ENCODE peak calls at places on chromosome 18, in five cellular contexts. W is astrocyte of the spinal cord, Z is thyroid gland, X is HCT116, A is lower leg skin. Q is an unnamed sample.

GRCh38 chr18:40883271-40883670 is 1071.8 kb upstream of the PIK3C3 start:
- DNase-seq in Z (no peak), X (no peak), W (no peak), A (no peak), Q (no peak)

GRCh38 chr18:48230459-48231113 is 178.6 kb downstream of the ZBTB7C start:
- DNase-seq in Z (peak; percentile 66), A (peak; percentile 55), W (peak; percentile 53), X (peak; percentile 57), Q (peak; percentile 53)

GRCh38 chr18:32919799-32920198 is 147.0 kb upstream of the KLHL14 start:
- DNase-seq in W (peak; percentile 33), Z (peak; percentile 64), X (no peak), A (no peak), Q (peak; percentile 3)

GRCh38 chr18:43661570-43661969 is 384.3 kb upstream of the SYT4 start:
- DNase-seq in A (no peak), W (peak; percentile 82), Z (peak; percentile 4), X (no peak), Q (peak; percentile 77)

GRCh38 chr18:54357082-54357659 is 487 bp downstream of the STARD6 start:
- DNase-seq in Z (no peak), W (no peak), X (no peak), A (no peak), Q (no peak)

GRCh38 chr18:32701288-32701687 is 71.5 kb downstream of the KLHL14 start:
- DNase-seq in W (no peak), A (no peak), X (no peak), Z (peak; percentile 57), Q (no peak)

GRCh38 chr18:70021498-70021897 is 73.8 kb upstream of the CD226 start:
- DNase-seq in W (no peak), Z (no peak), A (no peak), X (no peak), Q (no peak)

GRCh38 chr18:67151366-67151765 is 365.2 kb downstream of the DSEL start:
- DNase-seq in A (no peak), X (no peak), Z (no peak), W (no peak), Q (no peak)

GRCh38 chr18:24914685-24915267 is 437.2 kb downstream of the ZNF521 start:
- DNase-seq in X (no peak), W (no peak), A (no peak), Z (no peak), Q (no peak)

GRCh38 chr18:74963820-74964446 is 245.0 kb downstream of the PTGR3 start:
- DNase-seq in A (peak; percentile 26), W (peak; percentile 65), X (peak; percentile 33), Z (peak; percentile 53), Q (peak; percentile 67)

GRCh38 chr18:7452331-7452730 is 114.8 kb upstream of the PTPRM start:
- DNase-seq in W (peak; percentile 9), X (peak; percentile 1), A (no peak), Z (peak; percentile 49), Q (peak; percentile 37)

GRCh38 chr18:12886498-12887126 is 2.6 kb upstream of the PTPN2 start:
- DNase-seq in Z (no peak), W (no peak), X (no peak), A (no peak), Q (peak; percentile 24)

GRCh38 chr18:57113783-57114465 is 33.0 kb upstream of the BOD1L2 start:
- DNase-seq in A (no peak), X (no peak), W (no peak), Z (no peak), Q (no peak)

GRCh38 chr18:34991561-34991960 is 49.7 kb upstream of the MAPRE2 start:
- DNase-seq in A (peak; percentile 37), W (no peak), X (no peak), Z (no peak), Q (no peak)

GRCh38 chr18:74544898-74545297 is 10.6 kb downstream of the CNDP1 start:
- DNase-seq in W (no peak), Z (no peak), A (no peak), X (no peak), Q (no peak)

GRCh38 chr18:73645175-73645715 is 502.4 kb downstream of the FBXO15 start:
- DNase-seq in X (no peak), A (no peak), Z (no peak), W (peak; percentile 32), Q (peak; percentile 33)

GRCh38 chr18:61574665-61575064 is 241.4 kb downstream of the CDH20 start:
- DNase-seq in A (no peak), W (no peak), X (no peak), Z (no peak), Q (no peak)

GRCh38 chr18:79524181-79525078 is 128.7 kb downstream of the NFATC1 start:
- DNase-seq in Z (no peak), W (no peak), X (no peak), A (no peak), Q (no peak)

GRCh38 chr18:48683197-48683596 is 144.4 kb downstream of the CTIF start:
- DNase-seq in W (no peak), Z (no peak), A (no peak), X (no peak), Q (no peak)

GRCh38 chr18:77422974-77423373 is 173.3 kb downstream of the GALR1 start:
- DNase-seq in Z (no peak), A (no peak), X (no peak), W (no peak), Q (no peak)

GRCh38 chr18:73688851-73689659 is 458.6 kb downstream of the FBXO15 start:
- DNase-seq in W (peak; percentile 93), X (no peak), A (no peak), Z (no peak), Q (peak; percentile 90)

GRCh38 chr18:63762518-63762917 is 12.7 kb upstream of the SERPINB7 start:
- DNase-seq in A (no peak), Z (no peak), X (no peak), W (peak; percentile 51), Q (peak; percentile 14)

GRCh38 chr18:468841-469796 is 31.4 kb downstream of the COLEC12 start:
- DNase-seq in Z (no peak), W (no peak), X (no peak), A (no peak), Q (no peak)

GRCh38 chr18:74234326-74235171 is 57.2 kb downstream of the CYB5A start:
- DNase-seq in Z (no peak), X (no peak), W (peak; percentile 72), A (peak; percentile 50), Q (peak; percentile 98)

GRCh38 chr18:54899500-54899899 is 59.8 kb downstream of the CCDC68 start:
- DNase-seq in Z (no peak), A (no peak), W (no peak), X (no peak), Q (no peak)

GRCh38 chr18:76983613-76984051 is 149.0 kb downstream of the MBP start:
- DNase-seq in X (no peak), A (no peak), Z (no peak), W (no peak), Q (no peak)

GRCh38 chr18:7637269-7637668 is 70.2 kb downstream of the PTPRM start:
- DNase-seq in A (no peak), X (no peak), W (no peak), Z (no peak), Q (peak; percentile 15)

GRCh38 chr18:6781179-6781714 is 51.7 kb downstream of the ARHGAP28 start:
- DNase-seq in A (no peak), Z (no peak), W (no peak), X (no peak), Q (no peak)

GRCh38 chr18:35376393-35376741 is 770 bp downstream of the ZNF396 start:
- DNase-seq in W (no peak), Z (peak; percentile 17), A (no peak), X (no peak), Q (no peak)

GRCh38 chr18:78632111-78632541 is 347.5 kb upstream of the SALL3 start:
- DNase-seq in X (no peak), A (peak; percentile 32), Z (no peak), W (no peak), Q (no peak)

GRCh38 chr18:43383031-43383430 is 105.7 kb upstream of the SYT4 start:
- DNase-seq in X (no peak), Z (no peak), A (no peak), W (peak; percentile 4), Q (no peak)

GRCh38 chr18:26930630-26931029 is 65.1 kb upstream of the AQP4 start:
- DNase-seq in X (no peak), W (no peak), Z (no peak), A (no peak), Q (no peak)

DNA sequence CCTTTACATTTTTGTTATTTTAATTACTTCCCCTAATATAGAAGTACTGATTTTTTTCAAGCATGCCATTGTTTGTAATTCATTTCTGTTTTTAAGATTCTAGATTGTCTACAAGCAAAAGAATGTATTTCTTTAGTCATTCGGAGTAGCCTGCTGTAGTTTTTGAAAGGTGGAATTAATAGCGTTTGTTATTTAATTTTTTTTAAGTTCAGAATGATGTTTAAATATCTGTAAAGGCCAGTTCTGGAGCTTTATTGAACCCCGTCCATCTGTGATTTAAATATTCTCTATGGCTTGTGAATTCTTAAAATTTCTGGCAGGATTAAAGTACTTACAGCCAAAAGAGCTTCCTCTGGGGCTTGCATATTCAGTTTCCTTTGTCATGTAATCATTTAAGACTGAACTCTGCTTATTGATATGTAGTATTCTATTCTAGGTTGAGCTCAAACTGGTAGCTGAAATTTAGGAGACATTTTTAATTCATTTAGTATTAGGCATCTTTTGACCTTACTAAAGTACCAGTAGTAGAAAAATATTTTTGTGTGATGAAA is 5.2 kb downstream of the TGIF1 start:
- DNase-seq in X (no peak), Z (no peak), W (peak; percentile 26), A (no peak), Q (no peak)
- H3K4me3 ChIP-seq in X (no peak overlapping the region), Z (no peak overlapping the region), W (no peak overlapping the region), A (no peak overlapping the region), Q (peak overlapping the region; percentile 83)

DNA sequence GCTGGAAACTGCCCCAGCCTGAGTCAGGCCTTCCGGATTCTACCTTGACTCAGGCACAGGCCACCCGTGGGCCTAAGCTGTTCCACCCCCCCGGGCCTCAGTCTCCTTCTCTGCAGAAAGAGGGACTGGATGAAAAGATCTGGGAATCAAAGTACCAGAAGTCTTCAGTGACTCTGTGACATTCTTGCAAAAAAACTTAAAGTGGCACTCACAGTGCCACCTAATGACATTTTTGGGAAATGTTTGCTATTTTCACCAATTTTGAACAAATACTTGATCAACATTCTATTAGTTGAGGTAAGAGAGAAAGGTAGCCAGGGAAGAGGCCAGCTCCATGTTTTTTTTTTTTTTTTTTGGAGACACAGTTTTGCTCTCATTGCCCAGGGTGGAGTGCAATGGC is 48.3 kb upstream of the ACAA2 start:
- DNase-seq in W (no peak), Z (no peak), X (no peak), A (no peak), Q (peak; percentile 25)
- TF ChIP-seq CTCF in W (peak; percentile 45), Z (no peak), X (peak; percentile 54), A (no peak), Q (peak; percentile 43)

GRCh38 chr18:58526425-58527115 is 102.3 kb downstream of the ALPK2 start:
- DNase-seq in Z (no peak), A (no peak), W (no peak), X (no peak), Q (no peak)

GRCh38 chr18:58527116-58528010 is 101.5 kb downstream of the ALPK2 start:
- DNase-seq in Z (no peak), A (no peak), X (no peak), W (peak; percentile 21), Q (peak; percentile 13)

GRCh38 chr18:58528011-58528367 is 100.9 kb downstream of the ALPK2 start:
- DNase-seq in A (no peak), X (no peak), W (no peak), Z (no peak), Q (peak; percentile 24)

GRCh38 chr18:58525517-58525916 is 103.4 kb downstream of the ALPK2 start:
- DNase-seq in A (no peak), W (peak; percentile 63), Z (no peak), X (no peak), Q (no peak)

GRCh38 chr18:58525928-58526424 is 102.9 kb downstream of the ALPK2 start:
- DNase-seq in Z (no peak), A (no peak), W (no peak), X (no peak), Q (no peak)
- H3K4me3 ChIP-seq in Z (no peak overlapping the region), A (no peak overlapping the region), W (no peak overlapping the region), X (no peak overlapping the region), Q (no peak overlapping the region)

GRCh38 chr18:49768051-49768391 is 45.3 kb downstream of the ACAA2 start:
- DNase-seq in W (peak; percentile 80), X (peak; percentile 62), Z (peak; percentile 88), A (no peak), Q (peak; percentile 89)
- TF ChIP-seq CTCF in W (peak; percentile 91), X (peak; percentile 77), Z (peak; percentile 76), A (no peak), Q (peak; percentile 84)

Q was measured in fibroblast of pulmonary artery.